ENCODE peak calls at places on chromosomes 7 and 10, in ten cellular contexts. T is GM23338; Q is CD8-positive, alpha-beta T cell; O is gastrocnemius medialis; F is neuronal stem cell; B is CD8-positive, alpha-beta memory T cell; V is CD4-positive, CD25-positive, alpha-beta regulatory T cell; S is mesendoderm; X is tibial artery; C is prostate gland. J is an unnamed sample.

GRCh38 chr7:79968894-79969293 is 165.7 kb upstream of the GNAI1 start:
- DNase-seq in T (peak; percentile 30), Q (no peak), O (no peak), F (no peak), B (no peak), V (no peak), S (peak; percentile 60), X (no peak), C (no peak), J (no peak)

GRCh38 chr7:157425137-157425731 is 88.4 kb downstream of the DNAJB6 start:
- DNase-seq in T (no peak), Q (no peak), O (no peak), F (no peak), B (no peak), V (no peak), S (no peak), X (no peak), C (no peak), J (no peak)

GRCh38 chr10:110426294-110427153 is 71.2 kb upstream of the DUSP5 start:
- DNase-seq in T (no peak), Q (no peak), O (no peak), F (no peak), B (peak; percentile 23), V (no peak), S (peak; percentile 63), X (no peak), C (no peak), J (no peak)

GRCh38 chr10:74967850-74968620 is 141.6 kb downstream of the KAT6B start:
- DNase-seq in T (peak; percentile 17), Q (no peak), O (no peak), F (no peak), B (no peak), V (peak; percentile 30), S (no peak), X (no peak), C (no peak), J (no peak)

GRCh38 chr10:81215498-81215897 is 659.5 kb upstream of the NRG3 start:
- DNase-seq in T (no peak), Q (no peak), O (no peak), F (no peak), B (no peak), V (no peak), S (no peak), X (no peak), C (no peak), J (no peak)

GRCh38 chr10:97682042-97682441 is 5.0 kb downstream of the AVPI1 start:
- DNase-seq in T (no peak), Q (no peak), O (no peak), F (no peak), B (no peak), V (no peak), S (no peak), X (no peak), C (no peak), J (no peak)

GRCh38 chr10:30744124-30744523 is 114.6 kb upstream of the LYZL2 start:
- DNase-seq in T (no peak), Q (no peak), O (no peak), F (no peak), B (no peak), V (no peak), S (no peak), X (no peak), C (no peak), J (no peak)

GRCh38 chr10:126169899-126170298 is 218.4 kb downstream of the ADAM12 start:
- DNase-seq in T (no peak), Q (no peak), O (no peak), F (no peak), B (no peak), V (no peak), S (no peak), X (no peak), C (no peak), J (no peak)

GRCh38 chr10:30247704-30248103 is 101.4 kb downstream of the MTPAP start:
- DNase-seq in T (no peak), Q (no peak), O (no peak), F (no peak), B (no peak), V (no peak), S (no peak), X (no peak), C (no peak), J (no peak)

GRCh38 chr7:112573302-112574039 is 92.7 kb downstream of the LSMEM1 start:
- DNase-seq in T (peak; percentile 24), Q (no peak), O (no peak), F (no peak), B (no peak), V (no peak), S (peak; percentile 36), X (no peak), C (no peak), J (no peak)

GRCh38 chr7:86818903-86819302 is 175.2 kb downstream of the GRM3 start:
- DNase-seq in T (no peak), Q (no peak), O (no peak), F (no peak), B (no peak), V (no peak), S (no peak), X (no peak), C (no peak), J (no peak)

GRCh38 chr10:33334170-33334838 is at the start of gene NRP1:
- DNase-seq in T (peak; percentile 58), Q (no peak), O (peak; percentile 23), F (peak; percentile 56), B (no peak), V (no peak), S (peak; percentile 75), X (peak; percentile 48), C (peak; percentile 13), J (no peak)

GRCh38 chr7:64559206-64559605 is 3.7 kb downstream of the ZNF680 start:
- DNase-seq in T (no peak), Q (no peak), O (no peak), F (no peak), B (no peak), V (no peak), S (no peak), X (peak; percentile 32), C (peak; percentile 46), J (no peak)

GRCh38 chr10:16853201-16853600 is 36.0 kb upstream of the RSU1 start:
- DNase-seq in T (peak; percentile 32), Q (no peak), O (no peak), F (no peak), B (no peak), V (no peak), S (peak; percentile 28), X (no peak), C (no peak), J (no peak)

GRCh38 chr7:76383089-76383944 is 24.5 kb upstream of the YWHAG start:
- DNase-seq in T (peak; percentile 84), Q (no peak), O (no peak), F (no peak), B (no peak), V (no peak), S (peak; percentile 90), X (no peak), C (no peak), J (no peak)

GRCh38 chr10:33341638-33342037 is 7.2 kb upstream of the NRP1 start:
- DNase-seq in T (no peak), Q (no peak), O (no peak), F (no peak), B (no peak), V (no peak), S (no peak), X (no peak), C (no peak), J (no peak)

GRCh38 chr10:60607409-60607808 is 170.9 kb upstream of the CDK1 start:
- DNase-seq in T (no peak), Q (no peak), O (no peak), F (no peak), B (no peak), V (no peak), S (no peak), X (no peak), C (no peak), J (no peak)

GRCh38 chr7:875051-875450 is 1.3 kb upstream of the GET4 start:
- DNase-seq in T (no peak), Q (no peak), O (no peak), F (no peak), B (peak; percentile 44), V (no peak), S (peak; percentile 52), X (no peak), C (no peak), J (no peak)
- H3K4me1 ChIP-seq in T (peaks cover 10% of the 10 kb centered on the region), Q (peaks cover 25% of the 10 kb centered on the region), O (peaks cover 48% of the 10 kb centered on the region), F (peaks cover 4% of the 10 kb centered on the region), B (peaks cover 36% of the 10 kb centered on the region), V (peaks cover 27% of the 10 kb centered on the region), S (peaks cover 8% of the 10 kb centered on the region), X (peaks cover 29% of the 10 kb centered on the region), C (no peaks in the 10 kb centered on the region), J (peaks cover 3% of the 10 kb centered on the region)

GRCh38 chr7:131244259-131244852 is 83.3 kb upstream of the MKLN1 start:
- DNase-seq in T (peak; percentile 9), Q (no peak), O (peak; percentile 31), F (peak; percentile 21), B (no peak), V (no peak), S (peak; percentile 93), X (peak; percentile 56), C (no peak), J (no peak)
- H3K4me1 ChIP-seq in T (peaks cover 8% of the 10 kb centered on the region), Q (no peaks in the 10 kb centered on the region), O (peaks cover 8% of the 10 kb centered on the region), F (peaks cover 3% of the 10 kb centered on the region), B (no peaks in the 10 kb centered on the region), V (no peaks in the 10 kb centered on the region), S (peaks cover 2% of the 10 kb centered on the region), X (no peaks in the 10 kb centered on the region), C (no peaks in the 10 kb centered on the region), J (peaks cover 2% of the 10 kb centered on the region)

DNA sequence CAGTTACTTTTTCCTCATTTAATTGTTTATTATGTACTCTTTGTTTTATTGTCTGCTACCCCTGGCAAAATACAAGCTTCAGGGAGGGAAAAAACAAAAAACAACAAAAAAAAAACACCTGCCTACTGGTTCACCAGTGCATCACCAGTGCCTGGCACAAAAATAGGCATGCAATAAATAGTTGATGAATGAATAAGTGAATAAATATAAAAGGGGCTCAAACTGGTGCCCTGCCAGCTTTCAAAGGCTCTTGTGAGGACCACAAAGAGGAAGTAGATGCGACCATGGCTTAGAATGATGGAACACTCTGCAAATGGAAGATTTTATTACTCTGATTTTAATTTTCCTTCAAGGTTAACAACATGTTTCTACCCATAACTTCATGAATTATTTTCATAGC is 213.0 kb upstream of the INHBA start:
- DNase-seq in T (no peak), Q (no peak), O (no peak), F (no peak), B (no peak), V (no peak), S (no peak), X (no peak), C (no peak), J (no peak)
- H3K4me1 ChIP-seq in T (no peaks in the 10 kb centered on the region), Q (no peaks in the 10 kb centered on the region), O (no peaks in the 10 kb centered on the region), F (peaks cover 2% of the 10 kb centered on the region), B (no peaks in the 10 kb centered on the region), V (no peaks in the 10 kb centered on the region), S (no peaks in the 10 kb centered on the region), X (peaks cover 17% of the 10 kb centered on the region), C (no peaks in the 10 kb centered on the region), J (no peaks in the 10 kb centered on the region)

DNA sequence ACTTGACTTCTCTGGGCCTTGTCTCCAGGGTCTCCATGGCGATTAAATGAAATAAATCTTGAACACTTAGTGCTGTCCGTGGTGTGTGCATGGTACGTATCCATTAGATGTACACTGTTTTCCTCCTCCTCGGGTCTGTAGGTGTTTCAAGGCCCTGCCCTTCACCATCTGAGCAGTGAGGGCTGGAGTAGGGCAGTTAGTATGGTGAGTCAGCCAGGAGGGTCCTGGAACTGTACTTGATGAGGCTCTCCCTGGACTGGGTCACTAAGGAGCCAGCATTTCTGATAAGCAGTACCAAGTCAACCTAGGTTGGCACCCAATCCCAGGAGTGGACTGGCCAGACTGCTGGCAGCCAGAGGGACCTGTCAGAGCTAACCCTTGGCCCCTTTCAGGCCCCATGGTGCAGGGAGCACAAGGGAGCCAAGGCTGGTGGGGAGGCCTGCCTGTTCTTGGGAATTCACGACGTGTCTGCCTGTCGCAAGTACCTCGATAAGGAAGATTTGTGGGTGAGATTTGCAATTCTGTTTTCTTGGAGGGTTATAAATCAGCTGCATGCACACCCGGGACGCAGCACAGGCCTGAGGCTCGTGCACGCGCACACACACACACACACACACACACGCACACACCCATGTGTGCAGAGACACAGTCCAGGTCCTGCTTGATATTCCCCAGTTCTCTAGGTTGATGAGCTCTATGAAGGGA is 114.1 kb downstream of the ZMIZ1 start:
- DNase-seq in T (no peak), Q (no peak), O (no peak), F (no peak), B (no peak), V (no peak), S (no peak), X (no peak), C (no peak), J (no peak)
- H3K4me1 ChIP-seq in T (peaks cover 28% of the 10 kb centered on the region), Q (no peaks in the 10 kb centered on the region), O (peaks cover 50% of the 10 kb centered on the region), F (peaks cover 63% of the 10 kb centered on the region), B (no peaks in the 10 kb centered on the region), V (no peaks in the 10 kb centered on the region), S (peaks cover 9% of the 10 kb centered on the region), X (peaks cover 17% of the 10 kb centered on the region), C (peaks cover 6% of the 10 kb centered on the region), J (peaks cover 17% of the 10 kb centered on the region)

J was measured in iPS DF 6.9.